ENCODE peak calls at places on chromosome 11, in eight cellular contexts. H, B, W, A, Q, P, D and L are unnamed samples.

GRCh38 chr11:1072116-1072820 is 2.4 kb upstream of the MUC2 start:
- DNase-seq in P (no peak), W (peak), Q (no peak), A (peak), B (no peak), D (peak), H (no peak), L (no peak)

GRCh38 chr11:25755918-25756584 is 575.9 kb upstream of the ANO3 start:
- DNase-seq in H (no peak), P (no peak), A (no peak), Q (no peak), D (no peak), W (no peak), B (no peak), L (no peak)

GRCh38 chr11:124835918-124836317 is 29.3 kb upstream of the ROBO3 start:
- DNase-seq in P (no peak), A (no peak), B (no peak), H (no peak), Q (no peak), D (peak), W (no peak), L (no peak)

GRCh38 chr11:66559141-66559861 is 9.1 kb downstream of the CTSF start:
- DNase-seq in W (peak), P (no peak), Q (no peak), A (no peak), B (no peak), H (peak), D (no peak), L (no peak)

GRCh38 chr11:10376061-10376460 is 71.2 kb downstream of the ADM start:
- DNase-seq in Q (no peak), A (peak), W (peak), H (no peak), P (no peak), B (no peak), D (no peak), L (no peak)

GRCh38 chr11:28690746-28691145 is 582.6 kb downstream of the METTL15 start:
- DNase-seq in A (peak), D (no peak), Q (no peak), B (no peak), W (peak), P (no peak), H (no peak), L (no peak)

GRCh38 chr11:62024975-62025374 is 57.5 kb upstream of the FTH1 start:
- DNase-seq in B (no peak), A (no peak), D (no peak), W (no peak), Q (no peak), P (no peak), H (no peak), L (no peak)

GRCh38 chr11:113730887-113731726 is 25.0 kb upstream of the TMPRSS5 start:
- DNase-seq in A (peak), B (peak), D (peak), P (peak), H (no peak), W (peak), Q (peak), L (peak)

GRCh38 chr11:123158609-123159008 is 36.4 kb downstream of the CLMP start:
- DNase-seq in W (no peak), Q (no peak), H (no peak), A (no peak), P (no peak), D (peak), B (no peak), L (no peak)